ENCODE peak calls at places on chromosomes 1 and 21, in six cellular contexts. H, D, L, E, I and X are unnamed samples. For H3K9me3, the result is how much of the 10 kb centered on the place peaks cover.

GRCh38 chr21:34100789-34101188 is 27.4 kb downstream of the MRPS6 start:
- DNase-seq in H (no peak), D (no peak), L (no peak), E (no peak), I (no peak), X (no peak)

GRCh38 chr1:230109871-230110667 is 43.0 kb downstream of the GALNT2 start:
- DNase-seq in H (peak), D (no peak), L (no peak), E (no peak), I (no peak), X (peak)

GRCh38 chr1:978835-979743 is 2.8 kb downstream of the PERM1 start:
- DNase-seq in H (no peak), D (no peak), L (no peak), E (no peak), I (no peak), X (no peak)

GRCh38 chr1:225772323-225772768 is 5.3 kb upstream of the SRP9 start:
- DNase-seq in H (peak), D (peak), L (peak), E (peak), I (peak), X (peak)

GRCh38 chr1:58515794-58516401 is 30.6 kb downstream of the OMA1 start:
- DNase-seq in H (peak), D (peak), L (peak), E (peak), I (no peak), X (peak)

GRCh38 chr21:41149199-41149598 is 18.8 kb upstream of the BACE2 start:
- DNase-seq in H (no peak), D (no peak), L (no peak), E (no peak), I (no peak), X (peak)

GRCh38 chr1:106678661-106679060 is 377.8 kb upstream of the PRMT6 start:
- DNase-seq in H (no peak), D (no peak), L (no peak), E (no peak), I (no peak), X (no peak)

GRCh38 chr1:172466795-172467407 is 23.0 kb upstream of the PIGC start:
- DNase-seq in H (no peak), D (peak), L (no peak), E (no peak), I (no peak), X (no peak)

GRCh38 chr21:38126677-38127271 is 130.0 kb upstream of the KCNJ15 start:
- DNase-seq in H (peak), D (peak), L (peak), E (peak), I (no peak), X (peak)

GRCh38 chr21:41555053-41555452 is 47.1 kb upstream of the TMPRSS2 start:
- DNase-seq in H (no peak), D (no peak), L (no peak), E (no peak), I (no peak), X (no peak)

GRCh38 chr1:83511327-83511726 is 487.6 kb downstream of the TTLL7 start:
- DNase-seq in H (no peak), D (no peak), L (no peak), E (no peak), I (no peak), X (no peak)

GRCh38 chr1:93196591-93196990 is 16.1 kb downstream of the CCDC18 start:
- DNase-seq in H (no peak), D (no peak), L (no peak), E (no peak), I (no peak), X (no peak)

GRCh38 chr21:33230518-33231324 is 983 bp downstream of the IFNAR2 start:
- DNase-seq in H (peak), D (no peak), L (peak), E (peak), I (peak), X (peak)

GRCh38 chr21:33968082-33968997 is 52.7 kb upstream of the ATP5PO start:
- DNase-seq in H (peak), D (no peak), L (peak), E (no peak), I (no peak), X (peak)

GRCh38 chr1:154969246-154969645 is 1.3 kb downstream of the SHC1 start:
- DNase-seq in H (no peak), D (no peak), L (no peak), E (no peak), I (no peak), X (no peak)

GRCh38 chr1:53918343-53918742 is 24.4 kb downstream of the DIO1 start:
- DNase-seq in H (no peak), D (no peak), L (no peak), E (no peak), I (no peak), X (no peak)

GRCh38 chr1:20215716-20216115 is 29.4 kb upstream of the PLA2G2C start:
- DNase-seq in H (no peak), D (no peak), L (no peak), E (no peak), I (no peak), X (no peak)

GRCh38 chr1:59831529-59831928 is 16.8 kb downstream of the HOOK1 start:
- DNase-seq in H (no peak), D (no peak), L (no peak), E (no peak), I (no peak), X (no peak)

GRCh38 chr1:2356911-2357845 is 34.2 kb downstream of the MORN1 start:
- DNase-seq in H (no peak), D (no peak), L (no peak), E (no peak), I (peak), X (no peak)

GRCh38 chr1:1683104-1683905 is 9.3 kb downstream of the SLC35E2B start:
- DNase-seq in H (no peak), D (no peak), L (no peak), E (no peak), I (no peak), X (peak)

GRCh38 chr1:239987103-239987745 is 104.5 kb upstream of the FMN2 start:
- DNase-seq in H (peak), D (peak), L (no peak), E (no peak), I (no peak), X (peak)

GRCh38 chr21:25323356-25323949 is 283.8 kb downstream of the MRPL39 start:
- DNase-seq in H (no peak), D (no peak), L (no peak), E (no peak), I (no peak), X (no peak)

DNA sequence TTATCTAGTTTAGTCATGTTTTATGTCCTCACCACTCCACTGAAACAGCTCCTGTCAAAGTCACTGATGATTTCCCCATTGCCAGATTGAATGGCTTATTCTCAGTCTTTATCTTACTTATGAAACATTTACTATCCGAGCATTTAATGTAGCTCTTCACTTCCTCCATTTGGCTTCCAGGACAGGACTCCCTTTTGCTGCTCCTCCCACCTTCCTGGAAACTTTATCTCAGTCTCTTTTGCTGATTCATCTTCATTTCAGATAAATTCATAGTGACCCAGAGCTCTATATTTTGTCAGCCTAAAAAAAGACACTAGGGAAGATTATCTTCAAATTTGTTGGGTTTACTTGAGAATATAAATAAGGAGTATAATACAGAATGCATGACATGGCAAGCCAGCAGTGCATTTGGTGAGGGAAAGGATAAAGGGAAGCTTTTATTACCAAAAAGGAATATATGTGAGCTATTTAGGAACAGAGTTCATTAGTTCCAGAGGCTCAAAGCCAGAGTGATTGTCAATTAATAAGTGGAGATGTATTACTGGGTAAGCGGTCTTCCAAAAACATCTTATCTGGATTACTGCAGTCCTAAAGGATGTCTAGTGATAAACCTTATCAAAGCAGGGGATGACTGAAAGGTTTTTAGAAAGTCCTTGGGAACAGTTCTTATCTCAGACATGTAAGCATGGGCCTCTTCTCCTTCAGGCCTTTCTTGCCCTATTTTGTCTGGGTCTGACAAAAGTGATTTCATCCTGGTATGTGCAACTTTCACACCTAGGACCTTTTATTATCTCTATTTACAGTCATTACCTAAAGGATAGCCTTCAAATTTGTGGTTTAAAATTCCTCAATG is 25.6 kb downstream of the IL23R start:
- DNase-seq in H (no peak), D (no peak), L (no peak), E (no peak), I (no peak), X (no peak)
- H3K4me3 ChIP-seq in H (no peak), D (no peak), L (no peak), E (no peak), I (no peak), X (no peak)

DNA sequence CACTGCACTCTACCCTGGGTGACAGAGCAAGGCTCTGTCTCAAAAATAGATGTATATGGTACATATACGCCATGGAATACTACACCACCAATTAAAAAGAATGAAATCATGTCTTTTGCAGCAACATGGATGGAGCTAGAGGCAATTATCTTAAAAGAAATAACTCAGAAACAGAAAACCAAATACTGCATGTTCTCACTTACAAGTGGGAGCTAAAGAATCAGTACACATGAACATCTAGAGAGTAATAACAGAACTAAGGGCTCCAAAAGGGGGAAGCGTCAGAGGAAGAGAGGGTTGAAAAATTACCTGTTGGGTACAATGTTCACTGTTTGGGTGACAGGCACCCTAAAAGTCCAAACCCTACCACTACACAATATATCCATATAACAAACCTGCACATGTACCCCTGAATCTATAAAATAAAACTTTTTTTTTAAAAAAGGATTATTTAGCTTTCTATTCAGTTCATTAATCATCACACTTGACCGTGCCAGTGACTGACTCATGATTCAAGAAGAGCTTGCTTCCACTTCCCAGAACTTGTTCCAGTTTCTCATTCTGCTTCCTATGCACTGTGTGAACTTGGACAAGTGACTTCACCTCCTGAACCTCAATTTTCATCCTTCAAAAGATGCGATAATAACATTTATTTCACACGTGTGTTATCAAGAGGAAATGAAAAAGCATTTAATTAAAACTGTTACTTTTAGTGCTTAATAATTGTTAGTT is 109.6 kb downstream of the PLPP3 start:
- DNase-seq in H (no peak), D (no peak), L (no peak), E (no peak), I (no peak), X (no peak)
- H3K27ac ChIP-seq in H (no peak), D (no peak), L (no peak), E (no peak), I (peak), X (no peak)

GRCh38 chr1:37102656-37103382 is 68.5 kb upstream of the GRIK3 start:
- DNase-seq in H (no peak), D (no peak), L (no peak), E (no peak), I (no peak), X (no peak)
- H3K9me3 ChIP-seq in H (under half), D (under half), L (under half), E (under half), I (under half), X (under half)

DNA sequence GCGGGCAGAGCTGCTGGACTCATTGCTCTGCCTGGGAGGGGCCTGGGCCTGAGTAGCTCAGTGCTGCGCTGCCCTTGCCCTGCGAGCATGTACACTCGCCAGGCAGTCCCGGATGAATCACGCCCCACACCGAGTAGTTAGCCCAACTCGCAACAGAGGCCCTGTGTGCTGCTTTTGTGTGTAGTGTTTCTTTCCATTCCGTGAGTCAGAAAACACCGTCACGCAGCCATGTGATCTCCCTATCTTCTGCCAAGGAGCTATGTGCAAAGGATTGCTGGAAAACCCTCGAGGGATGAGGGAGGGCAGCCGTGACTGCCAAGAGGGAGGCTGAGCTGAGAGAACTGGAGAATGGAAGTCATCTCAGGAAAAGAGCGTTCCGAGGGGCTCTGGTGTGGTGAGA is 37.3 kb downstream of the NENF start:
- DNase-seq in H (peak), D (peak), L (peak), E (peak), I (peak), X (no peak)
- H3K4me3 ChIP-seq in H (no peak), D (no peak), L (no peak), E (no peak), I (no peak), X (no peak)

DNA sequence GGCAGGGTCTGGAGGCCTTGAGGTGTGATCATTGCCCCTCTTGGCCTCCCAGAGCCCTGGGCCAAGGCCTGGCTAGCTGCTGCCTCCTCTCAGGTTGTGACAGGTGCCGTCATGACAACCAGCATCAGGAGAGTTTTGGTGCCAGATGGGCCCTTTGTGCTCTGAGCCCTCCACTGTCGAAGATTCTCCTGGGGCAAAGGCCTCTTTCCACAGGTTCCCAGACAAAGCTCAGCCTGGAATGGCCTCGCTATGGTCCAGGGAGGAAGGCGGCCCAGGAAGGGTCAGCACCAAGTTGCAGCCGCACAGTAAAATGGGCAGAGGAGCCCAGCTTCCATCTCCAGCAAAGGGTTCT is 78.4 kb downstream of the ALPL start:
- DNase-seq in H (no peak), D (no peak), L (no peak), E (no peak), I (no peak), X (no peak)
- H3K27ac ChIP-seq in H (no peak), D (no peak), L (no peak), E (no peak), I (no peak), X (no peak)

GRCh38 chr1:228304766-228305395 is 97.0 kb downstream of the OBSCN start:
- DNase-seq in H (no peak), D (no peak), L (no peak), E (no peak), I (no peak), X (peak)

GRCh38 chr1:228299901-228300300 is 92.1 kb downstream of the OBSCN start:
- DNase-seq in H (no peak), D (no peak), L (no peak), E (no peak), I (no peak), X (no peak)

GRCh38 chr1:228303596-228303995 is 95.8 kb downstream of the OBSCN start:
- DNase-seq in H (no peak), D (no peak), L (no peak), E (no peak), I (peak), X (no peak)

GRCh38 chr1:228304225-228304624 is 96.4 kb downstream of the OBSCN start:
- DNase-seq in H (peak), D (no peak), L (no peak), E (no peak), I (no peak), X (peak)

DNA sequence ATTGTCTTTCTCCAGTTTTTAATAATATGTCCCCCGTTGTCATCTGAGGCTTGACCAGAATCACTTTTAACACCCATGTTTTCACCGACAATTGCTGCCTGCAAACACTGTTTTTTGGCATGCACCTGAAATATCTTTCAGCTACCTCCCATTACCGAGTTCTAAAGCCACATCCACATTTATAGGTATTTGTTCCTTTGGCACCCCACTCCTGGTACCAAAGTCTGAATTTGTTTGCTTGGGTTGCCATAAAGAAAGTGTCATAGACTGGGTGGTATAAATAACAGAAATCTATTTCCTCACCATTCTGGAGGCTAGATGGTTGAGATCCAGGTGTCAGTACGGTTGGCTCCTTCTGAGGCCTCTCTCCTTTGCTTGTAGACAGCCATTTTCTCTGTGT is 94.2 kb downstream of the OBSCN start:
- DNase-seq in H (no peak), D (no peak), L (no peak), E (no peak), I (no peak), X (no peak)
- H3K9me3 ChIP-seq in H (under half), D (under half), L (under half), E (under half), I (under half), X (half or more)

GRCh38 chr21:31156662-31157061 is 118.4 kb upstream of the KRTAP19-8 start:
- DNase-seq in H (no peak), D (no peak), L (no peak), E (no peak), I (no peak), X (no peak)

GRCh38 chr21:31156169-31156568 is 117.9 kb upstream of the KRTAP19-8 start:
- DNase-seq in H (no peak), D (no peak), L (no peak), E (no peak), I (no peak), X (no peak)

GRCh38 chr21:31151156-31151555 is 112.9 kb upstream of the KRTAP19-8 start:
- DNase-seq in H (no peak), D (no peak), L (no peak), E (no peak), I (no peak), X (no peak)

DNA sequence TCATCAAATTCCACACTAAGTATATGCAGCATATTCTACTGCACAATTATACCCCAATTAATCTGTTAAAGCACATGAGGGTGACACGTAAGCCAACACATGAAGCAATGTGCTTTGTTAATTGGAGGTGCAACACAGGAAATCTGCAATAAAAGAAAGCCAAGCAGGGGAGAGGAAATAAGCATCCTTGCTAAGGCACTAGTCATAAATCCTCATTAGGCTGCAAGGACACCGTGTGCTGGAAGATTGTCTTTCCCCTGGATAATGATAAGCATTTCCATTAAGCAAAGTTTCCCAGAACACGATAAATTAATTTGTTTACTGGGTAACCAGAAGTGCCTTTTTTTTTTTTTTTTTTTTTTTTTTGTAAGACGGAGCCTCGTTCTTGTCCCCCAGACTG is 113.4 kb upstream of the KRTAP19-8 start:
- DNase-seq in H (no peak), D (no peak), L (no peak), E (no peak), I (no peak), X (no peak)
- H3K4me3 ChIP-seq in H (no peak), D (no peak), L (no peak), E (no peak), I (no peak), X (no peak)